ENCODE peak calls at places on chromosomes 16 and 17, in five cellular contexts. M is retinal pigment epithelial cell, E is HCT116, N is BJ, Q is GM12865. Z is an unnamed sample.

GRCh38 chr17:19546289-19547065 is 12.8 kb downstream of the SLC47A1 start:
- DNase-seq in Q (no peak), N (no peak), E (no peak), M (no peak), Z (no peak)

GRCh38 chr16:88978608-88979346 is 1.8 kb upstream of the CBFA2T3 start:
- DNase-seq in E (no peak), Q (peak), N (no peak), M (no peak), Z (no peak)

GRCh38 chr16:16821261-16821660 is 442.3 kb downstream of the NPIPA7 start:
- DNase-seq in Q (no peak), N (no peak), E (no peak), M (no peak), Z (no peak)

GRCh38 chr16:73382921-73383594 is 335.1 kb upstream of the ZFHX3 start:
- DNase-seq in E (no peak), Q (no peak), M (no peak), N (no peak), Z (no peak)

GRCh38 chr16:11101695-11102522 is 154.1 kb downstream of the SOCS1 start:
- DNase-seq in Q (no peak), E (no peak), M (peak), N (no peak), Z (no peak)

GRCh38 chr17:73599599-73599998 is 44.6 kb downstream of the SDK2 start:
- DNase-seq in E (no peak), Q (no peak), N (no peak), M (no peak), Z (no peak)

GRCh38 chr17:17362531-17362930 is 59.4 kb downstream of the NT5M start:
- DNase-seq in E (no peak), Q (no peak), N (no peak), M (no peak), Z (no peak)

GRCh38 chr17:30243002-30243401 is 7.5 kb upstream of the SLC6A4 start:
- DNase-seq in E (no peak), M (no peak), N (no peak), Q (no peak), Z (no peak)

GRCh38 chr16:87877942-87878507 is 8.7 kb upstream of the SLC7A5 start:
- DNase-seq in Q (peak), N (no peak), E (no peak), M (no peak), Z (no peak)

GRCh38 chr17:69048634-69049033 is 12.1 kb downstream of the ABCA9 start:
- DNase-seq in E (no peak), N (no peak), Q (no peak), M (no peak), Z (no peak)

GRCh38 chr17:41825175-41825845 is 10.7 kb downstream of the NT5C3B start:
- DNase-seq in N (no peak), E (no peak), M (no peak), Q (no peak), Z (no peak)

GRCh38 chr17:65707780-65708179 is 146.3 kb upstream of the AXIN2 start:
- DNase-seq in M (no peak), E (no peak), Q (no peak), N (no peak), Z (no peak)

GRCh38 chr16:3937066-3937875 is 56.8 kb upstream of the CREBBP start:
- DNase-seq in Q (no peak), N (no peak), E (no peak), M (no peak), Z (no peak)

GRCh38 chr16:56944954-56945839 is 13.3 kb downstream of the HERPUD1 start:
- DNase-seq in Q (peak), E (no peak), M (no peak), N (no peak), Z (no peak)

GRCh38 chr16:79347176-79347715 is 253.3 kb downstream of the MAF start:
- DNase-seq in Q (no peak), E (no peak), N (no peak), M (no peak), Z (no peak)

GRCh38 chr16:67399218-67399733 is 6.0 kb upstream of the TPPP3 start:
- DNase-seq in M (no peak), E (no peak), N (no peak), Q (peak), Z (no peak)

GRCh38 chr17:50169121-50169764 is 3.4 kb downstream of the SGCA start:
- DNase-seq in N (no peak), M (no peak), E (peak), Q (peak), Z (no peak)

GRCh38 chr17:75068750-75069149 is 19.0 kb upstream of the SLC16A5 start:
- DNase-seq in Q (no peak), N (no peak), E (no peak), M (no peak), Z (no peak)

GRCh38 chr16:11264155-11264832 is 4.8 kb downstream of the TNP2 start:
- DNase-seq in N (no peak), Q (peak), E (no peak), M (no peak), Z (no peak)

GRCh38 chr16:69724981-69725479 is 1.3 kb downstream of the NQO1 start:
- DNase-seq in Q (no peak), M (no peak), E (no peak), N (no peak), Z (no peak)

GRCh38 chr16:56990407-56991286 is 1.3 kb downstream of the NLRC5 start:
- DNase-seq in M (no peak), E (no peak), Q (peak), N (no peak), Z (no peak)

GRCh38 chr17:17361543-17362511 is 58.7 kb downstream of the NT5M start:
- DNase-seq in Q (no peak), E (no peak), N (no peak), M (no peak), Z (no peak)

GRCh38 chr17:77177002-77177401 is 36.2 kb downstream of the SEC14L1 start:
- DNase-seq in M (no peak), E (no peak), Q (no peak), N (no peak), Z (no peak)

GRCh38 chr17:21453144-21453982 is 77.2 kb downstream of the KCNJ12 start:
- DNase-seq in Q (no peak), M (no peak), E (no peak), N (no peak), Z (no peak)

GRCh38 chr17:82587234-82588086 is 60.8 kb downstream of the WDR45B start:
- DNase-seq in M (no peak), Q (no peak), E (no peak), N (no peak), Z (no peak)

GRCh38 chr17:5571281-5571680 is 13.0 kb downstream of the NLRP1 start:
- DNase-seq in M (no peak), N (no peak), E (no peak), Q (no peak), Z (no peak)

GRCh38 chr17:57916925-57917858 is 38.0 kb downstream of the CUEDC1 start:
- DNase-seq in N (no peak), M (no peak), E (peak), Q (no peak), Z (no peak)

GRCh38 chr17:72411124-72411563 is 290.3 kb downstream of the SOX9 start:
- DNase-seq in N (no peak), Q (no peak), E (no peak), M (no peak), Z (peak)

GRCh38 chr17:11948791-11949190 is 48.5 kb downstream of the ZNF18 start:
- DNase-seq in Q (no peak), E (peak), M (no peak), N (peak), Z (no peak)

GRCh38 chr16:4972938-4973587 is 14.9 kb downstream of the SEC14L5 start:
- DNase-seq in M (no peak), Q (peak), E (no peak), N (no peak), Z (no peak)

GRCh38 chr17:79413591-79413990 is 197.3 kb downstream of the RBFOX3 start:
- DNase-seq in M (no peak), Q (no peak), N (no peak), E (no peak), Z (no peak)

GRCh38 chr17:1365445-1366039 is 34.5 kb downstream of the YWHAE start:
- DNase-seq in M (peak), Q (peak), N (peak), E (peak), Z (no peak)

GRCh38 chr17:41907185-41907556 is 11.6 kb downstream of the ACLY start:
- DNase-seq in M (no peak), N (no peak), Q (no peak), E (no peak), Z (no peak)

GRCh38 chr17:40318835-40319332 is 9.9 kb downstream of the RARA start:
- DNase-seq in Q (no peak), M (no peak), N (no peak), E (no peak), Z (no peak)

GRCh38 chr17:40319651-40320550 is 10.9 kb downstream of the RARA start:
- DNase-seq in Q (no peak), M (no peak), N (no peak), E (no peak), Z (no peak)

GRCh38 chr17:40322417-40323315 is 13.7 kb downstream of the RARA start:
- DNase-seq in M (no peak), Q (peak), E (peak), N (no peak), Z (no peak)

GRCh38 chr17:40321502-40322416 is 12.8 kb downstream of the RARA start:
- DNase-seq in Q (no peak), N (no peak), M (no peak), E (no peak), Z (no peak)

GRCh38 chr17:40320771-40321501 is 12.0 kb downstream of the RARA start:
- DNase-seq in E (no peak), M (no peak), Q (no peak), N (no peak), Z (no peak)
- H3K4me3 ChIP-seq in E (peak), M (peak), Q (peak), N (peak), Z (no peak)

GRCh38 chr16:85987750-85988078 is 88.8 kb downstream of the IRF8 start:
- DNase-seq in E (no peak), Q (no peak), N (no peak), M (no peak), Z (no peak)
- TF ChIP-seq CTCF in E (peak), Q (no peak), N (no peak), M (no peak), Z (no peak)

DNA sequence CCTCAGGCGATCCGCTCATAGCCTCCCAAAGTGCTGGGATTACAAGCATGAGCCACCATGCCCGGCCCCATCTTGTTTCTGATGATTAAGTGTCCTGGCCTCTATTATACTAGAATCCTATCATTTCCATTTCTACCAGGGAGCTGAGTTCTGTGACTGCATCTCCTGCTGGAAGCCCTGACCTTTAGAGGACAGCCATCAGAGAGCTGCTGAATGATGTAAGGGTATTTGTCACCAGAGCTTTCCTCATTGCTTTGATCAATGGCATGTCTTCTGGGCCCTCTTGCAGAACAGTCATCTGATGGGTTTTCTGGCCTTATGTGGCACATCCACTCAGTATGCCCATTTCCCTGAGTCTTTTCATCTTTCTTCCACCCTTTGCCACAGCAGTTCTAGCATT is 39.9 kb downstream of the PSMD12 start:
- DNase-seq in Q (no peak), E (no peak), M (no peak), N (no peak), Z (no peak)
- H3K4me3 ChIP-seq in Q (no peak), E (no peak), M (no peak), N (no peak), Z (no peak)

DNA sequence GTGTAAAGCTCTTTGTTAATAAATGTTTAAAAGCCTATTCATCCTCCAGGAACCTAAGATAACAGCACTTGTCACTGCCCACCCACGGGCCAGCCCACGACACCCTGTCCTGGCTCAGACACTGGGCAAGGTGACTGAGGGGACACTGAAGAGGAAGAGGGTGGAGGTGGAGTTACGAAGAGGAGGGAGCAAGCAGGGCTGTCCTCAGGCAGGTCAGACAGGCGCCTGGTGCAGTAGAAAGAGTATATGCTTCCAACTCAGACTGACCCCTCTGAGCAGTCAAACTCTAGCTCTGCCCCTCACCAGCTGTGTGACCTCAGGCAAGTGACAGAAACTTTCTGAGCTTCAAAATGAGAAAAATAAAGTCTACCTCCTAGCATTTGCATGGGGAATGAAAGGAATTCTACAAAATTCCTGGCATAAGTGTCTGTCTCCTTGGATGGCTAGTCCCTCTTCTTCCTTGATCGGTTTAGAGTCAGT is 22.8 kb downstream of the TEX2 start:
- DNase-seq in M (no peak), Q (no peak), N (no peak), E (no peak), Z (no peak)
- TF ChIP-seq CTCF in M (no peak), Q (no peak), N (peak), E (no peak), Z (peak)

Z was measured in epithelial cell of proximal tubule.